ENCODE peak calls at places on chromosomes 5 and 9, in seven cellular contexts. C is HCT116, S is SK-N-SH, I is HepG2, W is K562, O is GM12878, A is H1. P is an unnamed sample.

GRCh38 chr5:178644826-178645545 is 18.1 kb upstream of the CLK4 start:
- DNase-seq in C (no peak), S (no peak), I (no peak), W (no peak), O (no peak), A (no peak), P (no peak)

GRCh38 chr9:33232866-33233265 is 7.1 kb upstream of the SPINK4 start:
- DNase-seq in C (no peak), S (no peak), I (no peak), W (no peak), O (no peak), A (no peak), P (no peak)

GRCh38 chr9:463455-464125 is 248.9 kb downstream of the DOCK8 start:
- DNase-seq in C (no peak), S (no peak), I (peak), W (no peak), O (no peak), A (no peak), P (no peak)

GRCh38 chr5:134819404-134819963 is 26.3 kb upstream of the C5orf24 start:
- DNase-seq in C (no peak), S (no peak), I (no peak), W (no peak), O (no peak), A (no peak), P (no peak)

GRCh38 chr5:101590384-101590783 is 687.3 kb upstream of the ST8SIA4 start:
- DNase-seq in C (peak), S (peak), I (no peak), W (no peak), O (no peak), A (no peak), P (no peak)

GRCh38 chr5:100755435-100755834 is 147.6 kb downstream of the ST8SIA4 start:
- DNase-seq in C (no peak), S (no peak), I (no peak), W (no peak), O (no peak), A (no peak), P (no peak)

GRCh38 chr5:98492258-98492657 is 281.2 kb upstream of the RGMB start:
- DNase-seq in C (no peak), S (no peak), I (no peak), W (no peak), O (no peak), A (no peak), P (no peak)

GRCh38 chr5:142012186-142012785 is 541 bp downstream of the GNPDA1 start:
- DNase-seq in C (peak), S (peak), I (peak), W (peak), O (no peak), A (peak), P (peak)

GRCh38 chr9:136222166-136222895 is 17.4 kb upstream of the LHX3 start:
- DNase-seq in C (no peak), S (no peak), I (no peak), W (no peak), O (no peak), A (no peak), P (no peak)

GRCh38 chr5:147688965-147689364 is 93.6 kb downstream of the JAKMIP2 start:
- DNase-seq in C (no peak), S (no peak), I (no peak), W (no peak), O (no peak), A (no peak), P (no peak)

GRCh38 chr9:121735065-121735791 is 83.8 kb downstream of the DAB2IP start:
- DNase-seq in C (no peak), S (no peak), I (peak), W (peak), O (no peak), A (peak), P (peak)

GRCh38 chr9:38368731-38369130 is 23.8 kb upstream of the ALDH1B1 start:
- DNase-seq in C (no peak), S (no peak), I (no peak), W (no peak), O (no peak), A (no peak), P (no peak)

GRCh38 chr5:58042933-58043606 is 416.8 kb downstream of the PLK2 start:
- DNase-seq in C (no peak), S (no peak), I (no peak), W (peak), O (no peak), A (no peak), P (no peak)

GRCh38 chr9:129886226-129887174 is 51.2 kb downstream of the USP20 start:
- DNase-seq in C (no peak), S (no peak), I (no peak), W (peak), O (peak), A (no peak), P (no peak)

GRCh38 chr9:136254381-136255165 is 9.0 kb upstream of the QSOX2 start:
- DNase-seq in C (no peak), S (no peak), I (no peak), W (peak), O (no peak), A (no peak), P (no peak)

GRCh38 chr5:134083517-134083916 is 31.0 kb upstream of the TCF7 start:
- DNase-seq in C (no peak), S (no peak), I (no peak), W (no peak), O (no peak), A (no peak), P (no peak)

GRCh38 chr5:179275941-179276837 is 69.1 kb downstream of the ADAMTS2 start:
- DNase-seq in C (no peak), S (no peak), I (peak), W (peak), O (no peak), A (no peak), P (no peak)

GRCh38 chr9:113585555-113585954 is 122.0 kb downstream of the RGS3 start:
- DNase-seq in C (no peak), S (no peak), I (no peak), W (no peak), O (no peak), A (no peak), P (peak)

GRCh38 chr5:96226941-96227552 is 206.0 kb downstream of the PCSK1 start:
- DNase-seq in C (no peak), S (no peak), I (no peak), W (no peak), O (no peak), A (no peak), P (no peak)

GRCh38 chr5:100898504-100899346 is 4.4 kb downstream of the ST8SIA4 start:
- DNase-seq in C (no peak), S (no peak), I (no peak), W (no peak), O (no peak), A (no peak), P (no peak)

GRCh38 chr9:93575706-93576295 is 583 bp upstream of the PHF2 start:
- DNase-seq in C (no peak), S (peak), I (no peak), W (peak), O (no peak), A (no peak), P (peak)

GRCh38 chr5:129046151-129046550 is 48.4 kb upstream of the ISOC1 start:
- DNase-seq in C (no peak), S (no peak), I (no peak), W (no peak), O (no peak), A (no peak), P (no peak)

GRCh38 chr5:161446655-161447054 is 99.9 kb downstream of the GABRB2 start:
- DNase-seq in C (no peak), S (no peak), I (no peak), W (no peak), O (no peak), A (no peak), P (no peak)

GRCh38 chr5:55324815-55325418 is 17.1 kb downstream of the MTREX start:
- DNase-seq in C (peak), S (peak), I (peak), W (no peak), O (no peak), A (no peak), P (peak)

GRCh38 chr9:91427873-91428272 is 4.2 kb upstream of the NFIL3 start:
- DNase-seq in C (peak), S (no peak), I (peak), W (no peak), O (no peak), A (no peak), P (no peak)

GRCh38 chr5:148963679-148964078 is 99.2 kb downstream of the SH3TC2 start:
- DNase-seq in C (no peak), S (no peak), I (no peak), W (no peak), O (no peak), A (no peak), P (no peak)

GRCh38 chr9:37968228-37968672 is 64.3 kb upstream of the SLC25A51 start:
- DNase-seq in C (no peak), S (no peak), I (peak), W (peak), O (no peak), A (no peak), P (no peak)

GRCh38 chr5:140152610-140152999 is 22.4 kb upstream of the CYSTM1 start:
- DNase-seq in C (no peak), S (no peak), I (no peak), W (no peak), O (no peak), A (no peak), P (no peak)

GRCh38 chr5:10140195-10140973 is 109.3 kb downstream of the ATPSCKMT start:
- DNase-seq in C (peak), S (peak), I (peak), W (no peak), O (no peak), A (no peak), P (peak)

GRCh38 chr9:101469026-101469425 is 33.5 kb upstream of the ALDOB start:
- DNase-seq in C (no peak), S (no peak), I (no peak), W (no peak), O (no peak), A (no peak), P (no peak)

GRCh38 chr5:62268239-62268638 is 37.8 kb upstream of the KIF2A start:
- DNase-seq in C (peak), S (no peak), I (peak), W (no peak), O (peak), A (no peak), P (peak)

GRCh38 chr5:173341911-173342535 is 13.8 kb upstream of the STC2 start:
- DNase-seq in C (no peak), S (no peak), I (no peak), W (no peak), O (no peak), A (no peak), P (no peak)

GRCh38 chr9:75451045-75451444 is 362.7 kb downstream of the OSTF1 start:
- DNase-seq in C (no peak), S (no peak), I (no peak), W (no peak), O (no peak), A (no peak), P (no peak)

GRCh38 chr5:119418782-119419101 is 33.6 kb upstream of the HSD17B4 start:
- DNase-seq in C (no peak), S (no peak), I (no peak), W (no peak), O (no peak), A (no peak), P (peak)

GRCh38 chr5:119426059-119426458 is 26.2 kb upstream of the HSD17B4 start:
- DNase-seq in C (no peak), S (no peak), I (no peak), W (no peak), O (no peak), A (no peak), P (no peak)

GRCh38 chr5:119417891-119418781 is 34.2 kb upstream of the HSD17B4 start:
- DNase-seq in C (no peak), S (no peak), I (no peak), W (no peak), O (no peak), A (no peak), P (peak)

GRCh38 chr5:119420173-119420572 is 32.1 kb upstream of the HSD17B4 start:
- DNase-seq in C (no peak), S (no peak), I (no peak), W (no peak), O (no peak), A (no peak), P (no peak)
- TF ChIP-seq JUND in C (no peak), S (no peak), I (no peak), W (no peak), O (no peak), A (no peak), P (no peak)

GRCh38 chr5:107005653-107006052 is 665.1 kb downstream of the EFNA5 start:
- DNase-seq in C (no peak), S (no peak), I (no peak), W (no peak), O (no peak), A (no peak), P (no peak)

GRCh38 chr5:107010060-107010459 is 660.7 kb downstream of the EFNA5 start:
- DNase-seq in C (no peak), S (no peak), I (no peak), W (no peak), O (no peak), A (no peak), P (no peak)

GRCh38 chr5:107012371-107012770 is 658.4 kb downstream of the EFNA5 start:
- DNase-seq in C (no peak), S (no peak), I (no peak), W (no peak), O (no peak), A (no peak), P (no peak)

GRCh38 chr5:107011530-107012115 is 659.1 kb downstream of the EFNA5 start:
- DNase-seq in C (no peak), S (no peak), I (no peak), W (no peak), O (no peak), A (no peak), P (no peak)
- TF ChIP-seq JUND in C (no peak), S (no peak), I (no peak), W (no peak), O (no peak), A (no peak), P (no peak)

DNA sequence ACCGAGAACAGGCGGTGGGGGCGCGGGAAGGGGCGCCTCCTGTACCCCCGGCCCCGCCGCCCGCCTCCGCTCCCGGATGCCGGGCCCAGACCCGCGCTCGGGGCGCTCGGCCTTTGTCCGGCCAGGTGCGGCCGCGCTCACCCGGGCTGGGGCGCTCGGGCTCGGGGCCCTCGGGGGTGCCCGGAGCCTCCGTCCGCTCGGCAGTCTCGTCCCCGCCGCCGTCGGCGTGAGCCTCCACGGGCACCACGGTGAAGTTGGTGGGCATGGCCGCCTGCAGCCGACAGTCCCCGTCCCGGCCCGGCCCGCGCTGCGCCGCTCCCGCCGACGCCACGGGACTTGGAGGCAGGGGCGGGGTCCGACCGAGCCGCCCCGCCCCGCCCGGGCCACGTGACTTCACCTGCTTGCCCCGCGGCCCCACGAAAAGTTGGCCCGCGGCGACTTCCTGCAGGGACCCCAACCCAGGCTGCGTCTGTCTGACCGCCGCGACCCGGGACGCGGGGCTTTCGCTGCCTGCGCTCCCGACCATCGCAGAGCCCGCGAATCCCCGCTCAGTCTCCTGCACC is at the start of gene SLC12A7:
- DNase-seq in C (no peak), S (peak), I (no peak), W (peak), O (no peak), A (no peak), P (peak)
- TF ChIP-seq JUND in C (no peak), S (no peak), I (no peak), W (no peak), O (no peak), A (no peak), P (no peak)

DNA sequence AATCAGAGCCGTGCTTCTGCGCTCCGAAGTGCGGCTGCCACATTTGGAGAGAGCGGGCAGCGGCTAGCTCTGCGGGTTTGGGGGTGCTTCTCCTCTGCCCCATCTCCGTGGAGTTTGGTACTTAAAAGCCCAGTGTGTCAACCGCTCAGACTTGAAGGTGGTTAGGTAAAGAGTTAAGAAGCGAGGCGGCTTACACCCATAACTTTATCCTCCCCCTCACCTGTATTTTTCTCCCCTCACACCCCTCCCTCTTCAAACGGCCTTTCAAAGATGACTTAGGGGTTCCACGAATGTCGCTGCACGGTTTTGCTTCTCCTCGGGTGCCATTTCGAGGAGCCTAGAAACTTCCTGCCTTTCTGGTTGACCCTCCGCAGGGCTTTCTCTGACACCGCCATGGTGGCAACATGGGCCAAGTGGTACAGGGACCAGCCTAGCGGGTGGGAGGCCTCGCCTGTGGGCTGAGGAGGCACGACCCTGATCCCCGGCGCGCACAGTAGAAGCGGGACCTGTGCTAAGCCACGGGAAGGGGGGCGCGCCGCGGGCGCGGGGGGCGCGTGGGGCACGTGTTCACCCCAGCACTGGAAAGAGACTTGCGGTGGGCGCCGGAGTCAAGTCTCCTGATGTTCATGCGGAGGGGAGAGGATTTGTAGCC is 31.8 kb upstream of the NFIB start:
- DNase-seq in C (no peak), S (peak), I (no peak), W (no peak), O (no peak), A (no peak), P (no peak)
- TF ChIP-seq JUND in C (no peak), S (no peak), I (no peak), W (no peak), O (no peak), A (no peak), P (no peak)

GRCh38 chr9:126915281-126915816 is 767 bp downstream of the RALGPS1 start:
- DNase-seq in C (peak), S (no peak), I (no peak), W (peak), O (no peak), A (no peak), P (peak)

GRCh38 chr9:126915846-126916543 is 1.4 kb downstream of the RALGPS1 start:
- DNase-seq in C (no peak), S (no peak), I (peak), W (no peak), O (no peak), A (no peak), P (no peak)

GRCh38 chr9:126919193-126919592 is 4.6 kb downstream of the RALGPS1 start:
- DNase-seq in C (no peak), S (no peak), I (peak), W (no peak), O (no peak), A (no peak), P (no peak)

GRCh38 chr9:126914458-126915280 is at the start of gene RALGPS1:
- DNase-seq in C (peak), S (peak), I (peak), W (peak), O (peak), A (peak), P (peak)

GRCh38 chr9:126916909-126917308 is 2.3 kb downstream of the RALGPS1 start:
- DNase-seq in C (peak), S (no peak), I (peak), W (no peak), O (no peak), A (no peak), P (peak)
- TF ChIP-seq JUND in C (no peak), S (no peak), I (no peak), W (no peak), O (no peak), A (no peak), P (no peak)

GRCh38 chr9:19471737-19472648 is 63.2 kb downstream of the ACER2 start:
- DNase-seq in C (peak), S (peak), I (peak), W (peak), O (no peak), A (peak), P (no peak)
- TF ChIP-seq JUND in C (no peak), S (no peak), I (no peak), W (no peak), O (no peak), A (peak), P (no peak)

P was measured in T47D.